ENCODE peak calls at places on chromosomes 2 and 18, in nine cellular contexts. One of them, this sample, is unnamed.

GRCh38 chr2:25365241-25365640 is 23.5 kb upstream of the DNMT3A start:
- DNase-seq in sciatic nerve: no peak
- DNase-seq in AG08396: no peak
- DNase-seq in SJSA1: no peak
- DNase-seq in amygdala: no peak
- DNase-seq in stimulated activated CD8-positive, alpha-beta memory T cell treated with anti-CD3 and anti-CD28 coated beads, Interleukin-15, amount 100 ng/mL, for 48 hours: no peak
- DNase-seq in stimulated activated CD4-positive, alpha-beta T cell treated with anti-CD3 and anti-CD28 coated beads, Interleukin-1b, Interleukin-23, amount 100 ng/mL, for 24 hours: no peak
- DNase-seq in left colon: no peak
- DNase-seq in HCT116: no peak
- DNase-seq in this sample: no peak

GRCh38 chr2:161122772-161123530 is 37.3 kb upstream of the TANK start:
- DNase-seq in AG08396: peak
- DNase-seq in sciatic nerve: no peak
- DNase-seq in amygdala: no peak
- DNase-seq in HCT116: peak
- DNase-seq in stimulated activated CD8-positive, alpha-beta memory T cell treated with anti-CD3 and anti-CD28 coated beads, Interleukin-15, amount 100 ng/mL, for 48 hours: no peak
- DNase-seq in stimulated activated CD4-positive, alpha-beta T cell treated with anti-CD3 and anti-CD28 coated beads, Interleukin-1b, Interleukin-23, amount 100 ng/mL, for 24 hours: no peak
- DNase-seq in left colon: peak
- DNase-seq in SJSA1: peak
- DNase-seq in this sample: peak

GRCh38 chr18:8994603-8995002 is 107.9 kb upstream of the NDUFV2 start:
- DNase-seq in stimulated activated CD8-positive, alpha-beta memory T cell treated with anti-CD3 and anti-CD28 coated beads, Interleukin-15, amount 100 ng/mL, for 48 hours: no peak
- DNase-seq in AG08396: no peak
- DNase-seq in sciatic nerve: no peak
- DNase-seq in left colon: no peak
- DNase-seq in HCT116: no peak
- DNase-seq in amygdala: no peak
- DNase-seq in stimulated activated CD4-positive, alpha-beta T cell treated with anti-CD3 and anti-CD28 coated beads, Interleukin-1b, Interleukin-23, amount 100 ng/mL, for 24 hours: no peak
- DNase-seq in SJSA1: no peak
- DNase-seq in this sample: no peak

GRCh38 chr2:134402385-134402784 is 148.5 kb downstream of the MGAT5 start:
- DNase-seq in amygdala: no peak
- DNase-seq in stimulated activated CD4-positive, alpha-beta T cell treated with anti-CD3 and anti-CD28 coated beads, Interleukin-1b, Interleukin-23, amount 100 ng/mL, for 24 hours: no peak
- DNase-seq in stimulated activated CD8-positive, alpha-beta memory T cell treated with anti-CD3 and anti-CD28 coated beads, Interleukin-15, amount 100 ng/mL, for 48 hours: no peak
- DNase-seq in HCT116: no peak
- DNase-seq in left colon: no peak
- DNase-seq in SJSA1: no peak
- DNase-seq in sciatic nerve: no peak
- DNase-seq in AG08396: no peak
- DNase-seq in this sample: peak

GRCh38 chr2:17069564-17069963 is 403.9 kb upstream of the CYRIA start:
- DNase-seq in stimulated activated CD8-positive, alpha-beta memory T cell treated with anti-CD3 and anti-CD28 coated beads, Interleukin-15, amount 100 ng/mL, for 48 hours: no peak
- DNase-seq in sciatic nerve: no peak
- DNase-seq in SJSA1: no peak
- DNase-seq in amygdala: no peak
- DNase-seq in left colon: no peak
- DNase-seq in AG08396: no peak
- DNase-seq in HCT116: no peak
- DNase-seq in stimulated activated CD4-positive, alpha-beta T cell treated with anti-CD3 and anti-CD28 coated beads, Interleukin-1b, Interleukin-23, amount 100 ng/mL, for 24 hours: no peak
- DNase-seq in this sample: no peak

GRCh38 chr2:236728916-236729670 is 159.5 kb downstream of the ACKR3 start:
- DNase-seq in AG08396: no peak
- DNase-seq in HCT116: no peak
- DNase-seq in sciatic nerve: no peak
- DNase-seq in stimulated activated CD8-positive, alpha-beta memory T cell treated with anti-CD3 and anti-CD28 coated beads, Interleukin-15, amount 100 ng/mL, for 48 hours: no peak
- DNase-seq in amygdala: no peak
- DNase-seq in SJSA1: no peak
- DNase-seq in stimulated activated CD4-positive, alpha-beta T cell treated with anti-CD3 and anti-CD28 coated beads, Interleukin-1b, Interleukin-23, amount 100 ng/mL, for 24 hours: no peak
- DNase-seq in left colon: no peak
- DNase-seq in this sample: no peak

GRCh38 chr18:2854871-2855270 is 8.1 kb downstream of the EMILIN2 start:
- DNase-seq in HCT116: no peak
- DNase-seq in AG08396: no peak
- DNase-seq in stimulated activated CD8-positive, alpha-beta memory T cell treated with anti-CD3 and anti-CD28 coated beads, Interleukin-15, amount 100 ng/mL, for 48 hours: no peak
- DNase-seq in stimulated activated CD4-positive, alpha-beta T cell treated with anti-CD3 and anti-CD28 coated beads, Interleukin-1b, Interleukin-23, amount 100 ng/mL, for 24 hours: no peak
- DNase-seq in sciatic nerve: no peak
- DNase-seq in SJSA1: peak
- DNase-seq in left colon: no peak
- DNase-seq in amygdala: no peak
- DNase-seq in this sample: no peak

GRCh38 chr2:237227190-237227988 is 141.7 kb downstream of the COPS8 start:
- DNase-seq in AG08396: peak
- DNase-seq in stimulated activated CD8-positive, alpha-beta memory T cell treated with anti-CD3 and anti-CD28 coated beads, Interleukin-15, amount 100 ng/mL, for 48 hours: peak
- DNase-seq in stimulated activated CD4-positive, alpha-beta T cell treated with anti-CD3 and anti-CD28 coated beads, Interleukin-1b, Interleukin-23, amount 100 ng/mL, for 24 hours: no peak
- DNase-seq in SJSA1: peak
- DNase-seq in left colon: no peak
- DNase-seq in amygdala: no peak
- DNase-seq in sciatic nerve: no peak
- DNase-seq in HCT116: peak
- DNase-seq in this sample: peak

GRCh38 chr18:35463837-35464236 is 33.9 kb downstream of the INO80C start:
- DNase-seq in AG08396: no peak
- DNase-seq in stimulated activated CD8-positive, alpha-beta memory T cell treated with anti-CD3 and anti-CD28 coated beads, Interleukin-15, amount 100 ng/mL, for 48 hours: no peak
- DNase-seq in sciatic nerve: no peak
- DNase-seq in stimulated activated CD4-positive, alpha-beta T cell treated with anti-CD3 and anti-CD28 coated beads, Interleukin-1b, Interleukin-23, amount 100 ng/mL, for 24 hours: no peak
- DNase-seq in amygdala: no peak
- DNase-seq in HCT116: no peak
- DNase-seq in left colon: no peak
- DNase-seq in SJSA1: no peak
- DNase-seq in this sample: no peak

GRCh38 chr2:48423376-48423775 is 106.6 kb upstream of the STON1 start:
- DNase-seq in left colon: no peak
- DNase-seq in amygdala: no peak
- DNase-seq in stimulated activated CD8-positive, alpha-beta memory T cell treated with anti-CD3 and anti-CD28 coated beads, Interleukin-15, amount 100 ng/mL, for 48 hours: no peak
- DNase-seq in stimulated activated CD4-positive, alpha-beta T cell treated with anti-CD3 and anti-CD28 coated beads, Interleukin-1b, Interleukin-23, amount 100 ng/mL, for 24 hours: no peak
- DNase-seq in AG08396: no peak
- DNase-seq in sciatic nerve: no peak
- DNase-seq in SJSA1: no peak
- DNase-seq in HCT116: no peak
- DNase-seq in this sample: peak

GRCh38 chr2:43082111-43082877 is 144.1 kb downstream of the ZFP36L2 start:
- DNase-seq in AG08396: peak
- DNase-seq in left colon: no peak
- DNase-seq in HCT116: no peak
- DNase-seq in sciatic nerve: no peak
- DNase-seq in SJSA1: peak
- DNase-seq in stimulated activated CD4-positive, alpha-beta T cell treated with anti-CD3 and anti-CD28 coated beads, Interleukin-1b, Interleukin-23, amount 100 ng/mL, for 24 hours: no peak
- DNase-seq in amygdala: no peak
- DNase-seq in stimulated activated CD8-positive, alpha-beta memory T cell treated with anti-CD3 and anti-CD28 coated beads, Interleukin-15, amount 100 ng/mL, for 48 hours: no peak
- DNase-seq in this sample: peak

GRCh38 chr2:128643221-128644065 is 324.8 kb upstream of the HS6ST1 start:
- DNase-seq in HCT116: no peak
- DNase-seq in SJSA1: peak
- DNase-seq in AG08396: no peak
- DNase-seq in stimulated activated CD4-positive, alpha-beta T cell treated with anti-CD3 and anti-CD28 coated beads, Interleukin-1b, Interleukin-23, amount 100 ng/mL, for 24 hours: no peak
- DNase-seq in amygdala: no peak
- DNase-seq in stimulated activated CD8-positive, alpha-beta memory T cell treated with anti-CD3 and anti-CD28 coated beads, Interleukin-15, amount 100 ng/mL, for 48 hours: no peak
- DNase-seq in left colon: no peak
- DNase-seq in sciatic nerve: peak
- DNase-seq in this sample: no peak

GRCh38 chr2:121185111-121185510 is 99.9 kb downstream of the TFCP2L1 start:
- DNase-seq in SJSA1: no peak
- DNase-seq in stimulated activated CD8-positive, alpha-beta memory T cell treated with anti-CD3 and anti-CD28 coated beads, Interleukin-15, amount 100 ng/mL, for 48 hours: no peak
- DNase-seq in amygdala: no peak
- DNase-seq in sciatic nerve: no peak
- DNase-seq in stimulated activated CD4-positive, alpha-beta T cell treated with anti-CD3 and anti-CD28 coated beads, Interleukin-1b, Interleukin-23, amount 100 ng/mL, for 24 hours: no peak
- DNase-seq in left colon: no peak
- DNase-seq in AG08396: no peak
- DNase-seq in HCT116: no peak
- DNase-seq in this sample: no peak

GRCh38 chr2:82857952-82858351 is 1601.1 kb downstream of the SUCLG1 start:
- DNase-seq in stimulated activated CD4-positive, alpha-beta T cell treated with anti-CD3 and anti-CD28 coated beads, Interleukin-1b, Interleukin-23, amount 100 ng/mL, for 24 hours: no peak
- DNase-seq in HCT116: no peak
- DNase-seq in AG08396: no peak
- DNase-seq in left colon: no peak
- DNase-seq in stimulated activated CD8-positive, alpha-beta memory T cell treated with anti-CD3 and anti-CD28 coated beads, Interleukin-15, amount 100 ng/mL, for 48 hours: no peak
- DNase-seq in amygdala: no peak
- DNase-seq in SJSA1: no peak
- DNase-seq in sciatic nerve: no peak
- DNase-seq in this sample: no peak

GRCh38 chr18:32803571-32803970 is 30.7 kb upstream of the KLHL14 start:
- DNase-seq in SJSA1: no peak
- DNase-seq in AG08396: no peak
- DNase-seq in amygdala: no peak
- DNase-seq in sciatic nerve: no peak
- DNase-seq in stimulated activated CD4-positive, alpha-beta T cell treated with anti-CD3 and anti-CD28 coated beads, Interleukin-1b, Interleukin-23, amount 100 ng/mL, for 24 hours: no peak
- DNase-seq in stimulated activated CD8-positive, alpha-beta memory T cell treated with anti-CD3 and anti-CD28 coated beads, Interleukin-15, amount 100 ng/mL, for 48 hours: no peak
- DNase-seq in left colon: no peak
- DNase-seq in HCT116: no peak
- DNase-seq in this sample: no peak